ENCODE peak calls at places on chromosomes 3 and 15, in eight cellular contexts. J is HepG2, X is endothelial cell of umbilical vein, F is transverse colon, Q is colonic mucosa, Y is IMR-90, L is ascending aorta, Z is GM23338. M is an unnamed sample. For H3K27me3, the result is how much of the 10 kb centered on the place peaks cover.

GRCh38 chr15:24856397-24857093 is 98.2 kb upstream of the SNRPN start:
- DNase-seq in J (no peak), X (peak), F (peak), Q (no peak), Y (peak), L (peak), Z (peak), M (no peak)

GRCh38 chr3:73235768-73236167 is 174.3 kb downstream of the EBLN2 start:
- DNase-seq in J (no peak), X (no peak), F (no peak), Q (no peak), Y (no peak), L (no peak), Z (no peak), M (no peak)

GRCh38 chr15:87877114-87877810 is 379.3 kb downstream of the NTRK3 start:
- DNase-seq in J (no peak), X (no peak), F (no peak), Q (no peak), Y (peak), L (no peak), Z (no peak), M (no peak)

GRCh38 chr3:102492300-102492699 is 57.5 kb downstream of the ZPLD1 start:
- DNase-seq in J (no peak), X (no peak), F (no peak), Q (no peak), Y (no peak), L (no peak), Z (no peak), M (no peak)

GRCh38 chr15:43440721-43441281 is 52.2 kb downstream of the TP53BP1 start:
- DNase-seq in J (peak), X (peak), F (peak), Q (peak), Y (peak), L (peak), Z (peak), M (peak)

GRCh38 chr3:41681479-41681878 is 280.4 kb downstream of the ULK4 start:
- DNase-seq in J (peak), X (no peak), F (no peak), Q (no peak), Y (peak), L (no peak), Z (peak), M (peak)

GRCh38 chr3:109059289-109059688 is 58.6 kb downstream of the MORC1 start:
- DNase-seq in J (no peak), X (no peak), F (no peak), Q (no peak), Y (no peak), L (no peak), Z (no peak), M (no peak)

GRCh38 chr3:60013241-60013640 is 963.4 kb upstream of the CFAP20DC start:
- DNase-seq in J (no peak), X (no peak), F (no peak), Q (no peak), Y (no peak), L (no peak), Z (no peak), M (no peak)

GRCh38 chr3:99248130-99248529 is 346.6 kb upstream of the DCBLD2 start:
- DNase-seq in J (no peak), X (peak), F (no peak), Q (no peak), Y (peak), L (no peak), Z (no peak), M (no peak)

GRCh38 chr3:55521086-55522060 is 34.3 kb upstream of the WNT5A start:
- DNase-seq in J (no peak), X (no peak), F (peak), Q (no peak), Y (no peak), L (no peak), Z (peak), M (no peak)

GRCh38 chr3:52120576-52121458 is 33.4 kb downstream of the POC1A start:
- DNase-seq in J (no peak), X (peak), F (no peak), Q (no peak), Y (no peak), L (no peak), Z (no peak), M (no peak)

GRCh38 chr15:42021593-42021992 is 751 bp upstream of the PLA2G4E start:
- DNase-seq in J (no peak), X (no peak), F (no peak), Q (no peak), Y (no peak), L (no peak), Z (no peak), M (no peak)

GRCh38 chr3:122364508-122364907 is 18.5 kb downstream of the MIX23 start:
- DNase-seq in J (no peak), X (no peak), F (no peak), Q (no peak), Y (no peak), L (no peak), Z (no peak), M (no peak)

GRCh38 chr3:122365073-122365472 is 18.0 kb downstream of the MIX23 start:
- DNase-seq in J (no peak), X (no peak), F (no peak), Q (no peak), Y (no peak), L (no peak), Z (no peak), M (no peak)

GRCh38 chr3:122362026-122362425 is 21.0 kb downstream of the MIX23 start:
- DNase-seq in J (no peak), X (no peak), F (no peak), Q (no peak), Y (no peak), L (no peak), Z (no peak), M (no peak)

GRCh38 chr3:122366379-122366749 is 16.7 kb downstream of the MIX23 start:
- DNase-seq in J (peak), X (no peak), F (no peak), Q (no peak), Y (peak), L (no peak), Z (no peak), M (no peak)
- H3K27ac ChIP-seq in J (peak), X (no peak), F (peak), Q (peak), Y (no peak), L (no peak), Z (no peak), M (no peak)

DNA sequence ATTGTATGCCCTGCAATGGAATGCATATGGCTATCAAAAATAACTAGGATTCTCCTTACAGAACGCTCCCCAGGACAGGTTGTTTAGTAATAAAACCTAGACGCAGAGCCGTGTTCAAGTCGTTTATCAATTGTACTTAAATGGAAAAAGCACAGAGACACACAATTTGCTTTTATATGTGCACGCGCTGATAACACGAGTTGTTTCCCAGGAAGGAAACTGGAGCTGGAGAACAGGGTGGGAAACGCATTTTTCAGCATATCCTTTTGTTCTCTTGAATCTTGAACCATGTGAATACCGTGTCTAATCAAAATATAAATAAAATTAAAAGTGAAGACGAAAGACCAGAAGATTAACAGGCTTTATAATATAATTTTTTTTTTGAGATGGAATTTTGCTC is 3.6 kb upstream of the ANPEP start:
- DNase-seq in J (no peak), X (peak), F (no peak), Q (no peak), Y (no peak), L (no peak), Z (no peak), M (no peak)
- H3K27me3 ChIP-seq in J (under half), X (under half), F (under half), Q (under half), Y (under half), L (under half), Z (under half), M (under half)

GRCh38 chr3:147387550-147388394 is 18.6 kb downstream of the ZIC4 start:
- DNase-seq in J (no peak), X (no peak), F (no peak), Q (no peak), Y (no peak), L (no peak), Z (peak), M (no peak)

GRCh38 chr3:147383617-147384016 is 22.7 kb downstream of the ZIC4 start:
- DNase-seq in J (no peak), X (no peak), F (no peak), Q (no peak), Y (no peak), L (no peak), Z (peak), M (no peak)

GRCh38 chr3:147384210-147385058 is 21.9 kb downstream of the ZIC4 start:
- DNase-seq in J (no peak), X (no peak), F (no peak), Q (no peak), Y (no peak), L (no peak), Z (peak), M (no peak)

GRCh38 chr3:147388395-147389264 is 17.7 kb downstream of the ZIC4 start:
- DNase-seq in J (no peak), X (no peak), F (no peak), Q (no peak), Y (no peak), L (no peak), Z (peak), M (no peak)

GRCh38 chr3:147385059-147386012 is 21.0 kb downstream of the ZIC4 start:
- DNase-seq in J (no peak), X (no peak), F (no peak), Q (no peak), Y (no peak), L (no peak), Z (peak), M (no peak)
- TF ChIP-seq CTCF in J (no peak), X (no peak), F (no peak), Q (no peak), Y (no peak), L (no peak), Z (no peak), M (no peak)

DNA sequence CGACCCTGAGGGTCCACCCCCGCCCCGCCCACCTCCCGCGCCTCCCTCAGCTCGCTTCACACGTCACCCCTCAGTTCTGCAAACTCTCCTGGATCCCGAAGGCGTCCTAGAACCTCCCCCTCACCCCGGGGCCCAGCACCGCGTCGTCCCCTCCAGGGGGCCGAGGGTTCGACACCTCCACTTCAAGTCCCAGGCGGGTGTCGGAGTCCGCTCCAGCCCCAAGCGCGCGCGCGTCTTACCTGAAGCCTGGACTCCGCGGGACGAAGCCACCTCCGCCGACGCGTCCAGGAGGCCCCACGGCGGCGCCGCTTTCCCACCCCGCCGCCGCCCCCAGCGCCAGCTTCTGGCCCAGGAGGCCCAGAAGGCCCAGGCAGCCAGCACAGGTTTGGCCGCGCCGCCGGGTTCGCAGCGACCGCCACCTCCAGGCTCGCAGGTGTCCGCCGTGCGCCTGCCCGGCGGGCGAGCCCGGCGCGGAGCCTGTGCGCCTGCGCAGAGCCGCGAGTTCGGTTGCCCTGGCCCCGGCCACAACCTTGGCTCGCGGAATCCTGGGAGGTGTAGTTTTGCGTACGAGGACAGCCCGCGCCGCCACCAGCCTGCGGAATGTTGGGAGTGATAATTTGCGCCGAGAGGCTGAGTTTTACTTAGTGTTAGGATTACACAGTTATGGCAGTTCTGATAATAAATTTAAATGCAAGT is at the start of gene POMGNT2:
- DNase-seq in J (peak), X (peak), F (peak), Q (peak), Y (peak), L (peak), Z (peak), M (peak)
- H3K27ac ChIP-seq in J (no peak), X (no peak), F (peak), Q (no peak), Y (no peak), L (peak), Z (no peak), M (peak)

GRCh38 chr3:44060164-44060563 is 181.5 kb upstream of the TOPAZ1 start:
- DNase-seq in J (no peak), X (no peak), F (no peak), Q (no peak), Y (no peak), L (no peak), Z (no peak), M (no peak)

GRCh38 chr3:44058868-44059203 is 182.8 kb upstream of the TOPAZ1 start:
- DNase-seq in J (no peak), X (no peak), F (no peak), Q (no peak), Y (no peak), L (no peak), Z (no peak), M (no peak)

GRCh38 chr3:44061268-44061667 is 180.4 kb upstream of the TOPAZ1 start:
- DNase-seq in J (no peak), X (no peak), F (no peak), Q (no peak), Y (no peak), L (no peak), Z (no peak), M (no peak)

GRCh38 chr3:44065311-44065710 is 176.4 kb upstream of the TOPAZ1 start:
- DNase-seq in J (no peak), X (no peak), F (no peak), Q (no peak), Y (no peak), L (no peak), Z (no peak), M (peak)

DNA sequence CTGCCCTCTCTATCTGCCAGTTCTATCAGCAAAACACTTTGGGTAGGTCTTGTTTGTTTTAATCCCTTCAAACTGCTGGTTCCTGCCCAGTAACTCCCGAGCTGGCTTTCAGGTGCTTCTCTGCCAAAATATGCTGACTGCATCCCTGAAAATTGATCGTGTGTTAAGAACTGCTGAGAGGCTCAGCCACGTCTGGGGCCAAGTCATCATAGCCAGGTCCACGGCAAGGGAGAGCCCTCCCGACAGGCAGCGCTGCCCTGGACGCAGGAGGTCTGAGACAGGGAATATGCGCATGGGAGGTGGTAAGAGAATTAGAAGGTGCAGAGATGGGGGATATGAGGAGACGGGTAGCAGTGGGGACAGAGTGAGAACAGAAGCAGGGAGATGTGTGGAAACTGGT is 179.7 kb upstream of the TOPAZ1 start:
- DNase-seq in J (no peak), X (no peak), F (no peak), Q (no peak), Y (no peak), L (no peak), Z (peak), M (no peak)
- H3K27me3 ChIP-seq in J (half or more), X (under half), F (under half), Q (under half), Y (under half), L (under half), Z (under half), M (under half)

GRCh38 chr3:157159037-157159761 is 748 bp downstream of the CCNL1 start:
- DNase-seq in J (peak), X (peak), F (peak), Q (peak), Y (peak), L (peak), Z (peak), M (peak)
- TF ChIP-seq CTCF in J (peak), X (peak), F (no peak), Q (no peak), Y (no peak), L (no peak), Z (peak), M (no peak)

GRCh38 chr3:185677146-185677829 is 91.2 kb downstream of the SENP2 start:
- DNase-seq in J (peak), X (peak), F (no peak), Q (peak), Y (peak), L (no peak), Z (peak), M (no peak)
- H3K27ac ChIP-seq in J (no peak), X (peak), F (no peak), Q (no peak), Y (no peak), L (no peak), Z (no peak), M (no peak)

GRCh38 chr15:67833504-67834248 is 6.2 kb downstream of the RNU6-1 start:
- DNase-seq in J (peak), X (peak), F (peak), Q (peak), Y (no peak), L (no peak), Z (peak), M (no peak)
- H3K27me3 ChIP-seq in J (half or more), X (half or more), F (half or more), Q (half or more), Y (half or more), L (under half), Z (half or more), M (under half)

GRCh38 chr3:123733805-123734526 is 149.1 kb upstream of the HACD2 start:
- DNase-seq in J (peak), X (no peak), F (no peak), Q (no peak), Y (peak), L (peak), Z (no peak), M (no peak)
- TF ChIP-seq CTCF in J (no peak), X (no peak), F (no peak), Q (no peak), Y (no peak), L (no peak), Z (no peak), M (no peak)

GRCh38 chr3:158769519-158770253 is 32.2 kb upstream of the MFSD1 start:
- DNase-seq in J (no peak), X (no peak), F (no peak), Q (no peak), Y (no peak), L (no peak), Z (no peak), M (no peak)
- H3K27ac ChIP-seq in J (peak), X (no peak), F (peak), Q (peak), Y (peak), L (peak), Z (no peak), M (no peak)

M was measured in lung.